ENCODE peak calls at places on chromosomes 1 and 21, in seven cellular contexts. One of them, this sample, is unnamed.
A peak's percentile ranks its signal among the peaks of the same experiment; 100 is the strongest.

GRCh38 chr1:156124557-156125483 is 10.3 kb downstream of the LMNA start:
- DNase-seq in transverse colon: peak; percentile 81
- DNase-seq in fibroblast of lung: peak; percentile 48
- DNase-seq in heart left ventricle: no peak
- DNase-seq in upper lobe of left lung: peak; percentile 79
- DNase-seq in epithelial cell of esophagus: peak; percentile 70
- DNase-seq in astrocyte of the spinal cord: no peak
- DNase-seq in this sample: peak; percentile 67

GRCh38 chr1:213008564-213008963 is 7.1 kb downstream of the ANGEL2 start:
- DNase-seq in transverse colon: no peak
- DNase-seq in fibroblast of lung: no peak
- DNase-seq in heart left ventricle: no peak
- DNase-seq in upper lobe of left lung: no peak
- DNase-seq in epithelial cell of esophagus: no peak
- DNase-seq in astrocyte of the spinal cord: no peak
- DNase-seq in this sample: no peak

GRCh38 chr1:84505167-84506001 is 802 bp upstream of the SPATA1 start:
- DNase-seq in transverse colon: peak; percentile 13
- DNase-seq in fibroblast of lung: peak; percentile 66
- DNase-seq in heart left ventricle: no peak
- DNase-seq in upper lobe of left lung: no peak
- DNase-seq in epithelial cell of esophagus: peak; percentile 65
- DNase-seq in astrocyte of the spinal cord: peak; percentile 66
- DNase-seq in this sample: peak; percentile 55

GRCh38 chr1:163055531-163055930 is 13.6 kb upstream of the RGS4 start:
- DNase-seq in transverse colon: no peak
- DNase-seq in fibroblast of lung: no peak
- DNase-seq in heart left ventricle: no peak
- DNase-seq in upper lobe of left lung: no peak
- DNase-seq in epithelial cell of esophagus: no peak
- DNase-seq in astrocyte of the spinal cord: no peak
- DNase-seq in this sample: peak; percentile 32

GRCh38 chr1:62040450-62040849 is 154.2 kb upstream of the L1TD1 start:
- DNase-seq in transverse colon: no peak
- DNase-seq in fibroblast of lung: no peak
- DNase-seq in heart left ventricle: no peak
- DNase-seq in upper lobe of left lung: no peak
- DNase-seq in epithelial cell of esophagus: peak; percentile 59
- DNase-seq in astrocyte of the spinal cord: no peak
- DNase-seq in this sample: no peak

GRCh38 chr1:77876884-77877283 is 11.5 kb upstream of the NEXN start:
- DNase-seq in transverse colon: no peak
- DNase-seq in fibroblast of lung: peak; percentile 50
- DNase-seq in heart left ventricle: no peak
- DNase-seq in upper lobe of left lung: no peak
- DNase-seq in epithelial cell of esophagus: peak; percentile 30
- DNase-seq in astrocyte of the spinal cord: peak; percentile 36
- DNase-seq in this sample: peak; percentile 53

GRCh38 chr21:37367301-37367757 is 756 bp downstream of the DYRK1A start:
- DNase-seq in transverse colon: peak; percentile 19
- DNase-seq in fibroblast of lung: no peak
- DNase-seq in heart left ventricle: peak; percentile 62
- DNase-seq in upper lobe of left lung: no peak
- DNase-seq in epithelial cell of esophagus: no peak
- DNase-seq in astrocyte of the spinal cord: no peak
- DNase-seq in this sample: no peak

GRCh38 chr1:15953791-15954201 is 22.1 kb downstream of the ZBTB17 start:
- DNase-seq in transverse colon: no peak
- DNase-seq in fibroblast of lung: no peak
- DNase-seq in heart left ventricle: no peak
- DNase-seq in upper lobe of left lung: no peak
- DNase-seq in epithelial cell of esophagus: no peak
- DNase-seq in astrocyte of the spinal cord: no peak
- DNase-seq in this sample: no peak

GRCh38 chr1:209029737-209030136 is 553.8 kb upstream of the CAMK1G start:
- DNase-seq in transverse colon: no peak
- DNase-seq in fibroblast of lung: no peak
- DNase-seq in heart left ventricle: no peak
- DNase-seq in upper lobe of left lung: no peak
- DNase-seq in epithelial cell of esophagus: no peak
- DNase-seq in astrocyte of the spinal cord: no peak
- DNase-seq in this sample: no peak

GRCh38 chr1:226034482-226034881 is 28.0 kb upstream of the H3-3A start:
- DNase-seq in transverse colon: peak; percentile 86
- DNase-seq in fibroblast of lung: peak; percentile 100
- DNase-seq in heart left ventricle: peak; percentile 90
- DNase-seq in upper lobe of left lung: peak; percentile 83
- DNase-seq in epithelial cell of esophagus: peak; percentile 88
- DNase-seq in astrocyte of the spinal cord: peak; percentile 97
- DNase-seq in this sample: peak; percentile 100

GRCh38 chr1:228867951-228868730 is 132.9 kb downstream of the RHOU start:
- DNase-seq in transverse colon: no peak
- DNase-seq in fibroblast of lung: no peak
- DNase-seq in heart left ventricle: no peak
- DNase-seq in upper lobe of left lung: no peak
- DNase-seq in epithelial cell of esophagus: no peak
- DNase-seq in astrocyte of the spinal cord: no peak
- DNase-seq in this sample: no peak

GRCh38 chr1:245961137-245961540 is 545.9 kb downstream of the SMYD3 start:
- DNase-seq in transverse colon: no peak
- DNase-seq in fibroblast of lung: peak; percentile 53
- DNase-seq in heart left ventricle: no peak
- DNase-seq in upper lobe of left lung: no peak
- DNase-seq in epithelial cell of esophagus: no peak
- DNase-seq in astrocyte of the spinal cord: no peak
- DNase-seq in this sample: peak; percentile 60

GRCh38 chr1:112312879-112313278 is 83.1 kb upstream of the CTTNBP2NL start:
- DNase-seq in transverse colon: no peak
- DNase-seq in fibroblast of lung: no peak
- DNase-seq in heart left ventricle: no peak
- DNase-seq in upper lobe of left lung: no peak
- DNase-seq in epithelial cell of esophagus: no peak
- DNase-seq in astrocyte of the spinal cord: no peak
- DNase-seq in this sample: no peak

GRCh38 chr1:179025975-179026812 is 500 bp downstream of the FAM20B start:
- DNase-seq in transverse colon: peak; percentile 87
- DNase-seq in fibroblast of lung: peak; percentile 52
- DNase-seq in heart left ventricle: peak; percentile 89
- DNase-seq in upper lobe of left lung: peak; percentile 88
- DNase-seq in epithelial cell of esophagus: peak; percentile 60
- DNase-seq in astrocyte of the spinal cord: peak; percentile 43
- DNase-seq in this sample: peak; percentile 29

GRCh38 chr1:193019442-193020026 is 39.6 kb downstream of the UCHL5 start:
- DNase-seq in transverse colon: no peak
- DNase-seq in fibroblast of lung: peak; percentile 80
- DNase-seq in heart left ventricle: no peak
- DNase-seq in upper lobe of left lung: no peak
- DNase-seq in epithelial cell of esophagus: peak; percentile 67
- DNase-seq in astrocyte of the spinal cord: peak; percentile 73
- DNase-seq in this sample: peak; percentile 74

GRCh38 chr1:173866462-173866861 is 1.3 kb downstream of the GAS5 start:
- DNase-seq in transverse colon: no peak
- DNase-seq in fibroblast of lung: no peak
- DNase-seq in heart left ventricle: no peak
- DNase-seq in upper lobe of left lung: no peak
- DNase-seq in epithelial cell of esophagus: no peak
- DNase-seq in astrocyte of the spinal cord: no peak
- DNase-seq in this sample: no peak

GRCh38 chr1:7265771-7266371 is 480.6 kb downstream of the CAMTA1 start:
- DNase-seq in transverse colon: peak; percentile 92
- DNase-seq in fibroblast of lung: peak; percentile 82
- DNase-seq in heart left ventricle: no peak
- DNase-seq in upper lobe of left lung: no peak
- DNase-seq in epithelial cell of esophagus: peak; percentile 97
- DNase-seq in astrocyte of the spinal cord: peak; percentile 93
- DNase-seq in this sample: peak; percentile 96

GRCh38 chr1:2188336-2188735 is 6.2 kb downstream of the FAAP20 start:
- DNase-seq in transverse colon: no peak
- DNase-seq in fibroblast of lung: no peak
- DNase-seq in heart left ventricle: no peak
- DNase-seq in upper lobe of left lung: no peak
- DNase-seq in epithelial cell of esophagus: no peak
- DNase-seq in astrocyte of the spinal cord: no peak
- DNase-seq in this sample: no peak

GRCh38 chr1:2190491-2190976 is 4.0 kb downstream of the FAAP20 start:
- DNase-seq in transverse colon: no peak
- DNase-seq in fibroblast of lung: no peak
- DNase-seq in heart left ventricle: no peak
- DNase-seq in upper lobe of left lung: no peak
- DNase-seq in epithelial cell of esophagus: no peak
- DNase-seq in astrocyte of the spinal cord: no peak
- DNase-seq in this sample: peak; percentile 19

GRCh38 chr1:2187619-2188018 is 7.0 kb downstream of the FAAP20 start:
- DNase-seq in transverse colon: peak; percentile 49
- DNase-seq in fibroblast of lung: no peak
- DNase-seq in heart left ventricle: no peak
- DNase-seq in upper lobe of left lung: no peak
- DNase-seq in epithelial cell of esophagus: no peak
- DNase-seq in astrocyte of the spinal cord: no peak
- DNase-seq in this sample: no peak

GRCh38 chr1:2192031-2192995 is 2.3 kb downstream of the FAAP20 start:
- DNase-seq in transverse colon: no peak
- DNase-seq in fibroblast of lung: peak; percentile 77
- DNase-seq in heart left ventricle: no peak
- DNase-seq in upper lobe of left lung: peak; percentile 69
- DNase-seq in epithelial cell of esophagus: no peak
- DNase-seq in astrocyte of the spinal cord: peak; percentile 42
- DNase-seq in this sample: peak; percentile 77

DNA sequence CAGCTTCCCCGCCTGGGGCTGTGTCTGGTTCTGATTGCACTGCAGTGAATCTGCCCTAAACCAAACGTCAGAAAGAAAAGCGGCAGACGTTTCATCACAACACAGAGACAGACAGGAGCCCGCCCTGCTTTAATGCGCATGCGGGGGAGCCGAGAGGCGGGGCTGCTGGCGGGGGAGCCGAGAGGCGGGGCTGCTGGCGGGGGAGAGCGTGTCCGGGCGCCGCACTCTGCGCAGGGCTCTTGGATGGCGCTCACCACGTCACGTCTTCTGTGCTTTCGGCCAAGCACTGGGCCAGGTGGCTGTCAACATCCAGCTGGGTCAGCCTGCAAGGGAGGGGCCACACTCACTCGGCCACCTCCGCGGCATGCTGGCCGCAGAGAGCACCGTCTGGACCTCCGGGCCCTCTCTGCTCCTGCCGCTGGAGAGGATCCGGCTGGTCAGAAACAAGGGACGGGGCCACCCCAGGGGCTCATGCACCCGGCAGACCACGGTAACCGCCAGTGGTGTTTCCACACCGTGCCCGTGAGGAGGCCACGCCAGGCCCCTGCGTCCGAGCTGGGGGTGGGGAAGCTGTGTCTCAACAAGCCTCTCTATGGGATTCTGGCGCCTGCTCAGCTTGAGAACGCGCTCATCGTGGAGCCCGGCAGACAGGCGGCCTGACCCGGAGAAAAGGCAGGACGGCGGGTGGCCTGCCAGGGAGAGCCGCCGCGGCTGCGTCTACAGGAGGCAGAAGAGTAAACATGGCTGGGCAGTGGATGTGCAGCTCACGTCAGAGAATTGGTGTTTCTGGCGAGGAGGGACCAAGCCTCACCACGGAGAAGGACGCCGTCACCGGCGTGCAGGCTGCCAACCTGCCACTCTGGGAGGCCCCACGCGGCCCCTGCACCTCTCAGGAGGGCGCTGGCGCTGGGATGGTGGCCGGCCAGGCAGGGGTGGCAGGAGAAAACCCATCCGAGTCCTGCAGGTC is 4.8 kb downstream of the FAAP20 start:
- DNase-seq in transverse colon: peak; percentile 95
- DNase-seq in fibroblast of lung: peak; percentile 96
- DNase-seq in heart left ventricle: peak; percentile 97
- DNase-seq in upper lobe of left lung: peak; percentile 98
- DNase-seq in epithelial cell of esophagus: peak; percentile 98
- DNase-seq in astrocyte of the spinal cord: peak; percentile 96
- DNase-seq in this sample: peak; percentile 91
- H3K4me3 ChIP-seq in transverse colon: peak overlapping the region; percentile 39
- H3K4me3 ChIP-seq in fibroblast of lung: peak overlapping the region; percentile 35
- H3K4me3 ChIP-seq in heart left ventricle: peak overlapping the region; percentile 68
- H3K4me3 ChIP-seq in upper lobe of left lung: peak overlapping the region; percentile 27
- H3K4me3 ChIP-seq in epithelial cell of esophagus: peak overlapping the region; percentile 61
- H3K4me3 ChIP-seq in astrocyte of the spinal cord: peak overlapping the region; percentile 45
- H3K4me3 ChIP-seq in this sample: peak overlapping the region; percentile 48

GRCh38 chr1:119582801-119583200 is 65.3 kb downstream of the ZNF697 start:
- DNase-seq in transverse colon: peak; percentile 34
- DNase-seq in fibroblast of lung: peak; percentile 65
- DNase-seq in heart left ventricle: peak; percentile 60
- DNase-seq in upper lobe of left lung: peak; percentile 63
- DNase-seq in epithelial cell of esophagus: peak; percentile 70
- DNase-seq in astrocyte of the spinal cord: peak; percentile 54
- DNase-seq in this sample: peak; percentile 66
- TF ChIP-seq CTCF in transverse colon: peak; percentile 31
- TF ChIP-seq CTCF in fibroblast of lung: peak; percentile 69
- TF ChIP-seq CTCF in heart left ventricle: peak; percentile 52
- TF ChIP-seq CTCF in upper lobe of left lung: peak; percentile 18
- TF ChIP-seq CTCF in epithelial cell of esophagus: peak; percentile 67
- TF ChIP-seq CTCF in astrocyte of the spinal cord: peak; percentile 66
- TF ChIP-seq CTCF in this sample: peak; percentile 66

GRCh38 chr1:27772071-27772470 is 948 bp upstream of the STX12 start:
- DNase-seq in transverse colon: no peak
- DNase-seq in fibroblast of lung: peak; percentile 7
- DNase-seq in heart left ventricle: no peak
- DNase-seq in upper lobe of left lung: no peak
- DNase-seq in epithelial cell of esophagus: no peak
- DNase-seq in astrocyte of the spinal cord: peak; percentile 7
- DNase-seq in this sample: peak; percentile 25
- H3K4me3 ChIP-seq in transverse colon: peak overlapping the region; percentile 84
- H3K4me3 ChIP-seq in fibroblast of lung: peak overlapping the region; percentile 74
- H3K4me3 ChIP-seq in heart left ventricle: peak overlapping the region; percentile 97
- H3K4me3 ChIP-seq in upper lobe of left lung: no peak overlapping the region
- H3K4me3 ChIP-seq in epithelial cell of esophagus: no peak overlapping the region
- H3K4me3 ChIP-seq in astrocyte of the spinal cord: peak overlapping the region; percentile 96
- H3K4me3 ChIP-seq in this sample: peak overlapping the region; percentile 95

DNA sequence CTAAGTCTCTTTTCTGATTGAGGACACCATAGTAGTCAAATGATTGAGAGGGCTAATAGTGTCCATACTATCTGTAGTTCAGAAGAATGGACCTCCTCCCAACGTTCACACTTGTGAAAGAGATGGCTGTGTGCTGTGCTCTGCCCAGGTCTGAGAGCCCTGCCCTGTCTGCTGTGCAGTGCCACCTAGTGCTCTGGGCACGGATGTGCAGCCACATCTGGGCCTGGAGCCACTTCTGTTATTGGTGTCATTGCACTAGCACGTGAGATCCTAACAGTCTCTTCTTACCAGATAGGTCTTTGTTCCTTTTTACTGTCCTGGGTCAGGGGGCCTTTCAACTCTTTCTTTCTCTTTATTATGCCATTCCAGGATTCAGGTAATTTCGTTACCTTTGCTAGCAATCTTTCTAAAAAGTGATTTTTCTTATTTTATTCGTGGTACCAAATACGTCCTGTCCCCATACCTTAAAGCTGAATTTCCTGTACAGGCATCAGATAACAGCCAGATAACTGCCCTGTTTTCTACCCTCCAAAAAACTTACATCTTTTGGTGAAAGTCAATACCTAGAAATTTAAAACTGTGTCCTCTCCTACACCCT is 21.7 kb downstream of the INTS3 start:
- DNase-seq in transverse colon: peak; percentile 89
- DNase-seq in fibroblast of lung: peak; percentile 83
- DNase-seq in heart left ventricle: peak; percentile 89
- DNase-seq in upper lobe of left lung: peak; percentile 96
- DNase-seq in epithelial cell of esophagus: peak; percentile 81
- DNase-seq in astrocyte of the spinal cord: peak; percentile 76
- DNase-seq in this sample: peak; percentile 87
- TF ChIP-seq CTCF in transverse colon: peak; percentile 92
- TF ChIP-seq CTCF in fibroblast of lung: peak; percentile 97
- TF ChIP-seq CTCF in heart left ventricle: peak; percentile 95
- TF ChIP-seq CTCF in upper lobe of left lung: peak; percentile 89
- TF ChIP-seq CTCF in epithelial cell of esophagus: peak; percentile 99
- TF ChIP-seq CTCF in astrocyte of the spinal cord: peak; percentile 97
- TF ChIP-seq CTCF in this sample: peak; percentile 98

GRCh38 chr1:241357366-241358305 is 631 bp upstream of the RGS7 start:
- DNase-seq in transverse colon: no peak
- DNase-seq in fibroblast of lung: peak; percentile 2
- DNase-seq in heart left ventricle: no peak
- DNase-seq in upper lobe of left lung: no peak
- DNase-seq in epithelial cell of esophagus: peak; percentile 38
- DNase-seq in astrocyte of the spinal cord: peak; percentile 0
- DNase-seq in this sample: peak; percentile 35
- H3K4me3 ChIP-seq in transverse colon: peak overlapping the region; percentile 20
- H3K4me3 ChIP-seq in fibroblast of lung: peak overlapping the region; percentile 50
- H3K4me3 ChIP-seq in heart left ventricle: peak overlapping the region; percentile 43
- H3K4me3 ChIP-seq in upper lobe of left lung: no peak overlapping the region
- H3K4me3 ChIP-seq in epithelial cell of esophagus: no peak overlapping the region
- H3K4me3 ChIP-seq in astrocyte of the spinal cord: peak overlapping the region; percentile 40
- H3K4me3 ChIP-seq in this sample: peak overlapping the region; percentile 46

This sample was measured in fibroblast of mammary gland.